ENCODE peak calls at places on chromosome 3, in ten cellular contexts. H is heart right ventricle, K is uterus, T is astrocyte, U is H1, D is thyroid gland, Z is stomach, B is IMR-90, S is HCT116, R is hepatocyte. Q is an unnamed sample. For H3K9me3, the result is how much of the 10 kb centered on the place peaks cover.

GRCh38 chr3:188234172-188234571 is 80.2 kb downstream of the LPP start:
- DNase-seq in T (peak), D (no peak), R (no peak), U (no peak), K (no peak), B (peak), S (no peak), Z (no peak), H (no peak), Q (peak)

GRCh38 chr3:53821631-53822068 is 24.6 kb downstream of the CHDH start:
- DNase-seq in H (no peak), D (peak), K (no peak), Z (peak), T (no peak), U (no peak), R (no peak), B (peak), S (no peak), Q (peak)

GRCh38 chr3:17639765-17640164 is 102.7 kb downstream of the TBC1D5 start:
- DNase-seq in Z (no peak), D (no peak), R (peak), S (peak), B (peak), H (no peak), U (no peak), K (no peak), T (peak), Q (peak)

GRCh38 chr3:126319701-126320295 is 37.4 kb downstream of the KLF15 start:
- DNase-seq in Z (no peak), U (no peak), H (no peak), S (no peak), T (no peak), R (no peak), B (no peak), K (no peak), D (no peak), Q (no peak)

GRCh38 chr3:195885036-195885871 is 23.1 kb downstream of the TNK2 start:
- DNase-seq in T (no peak), B (no peak), H (peak), U (no peak), S (no peak), Z (no peak), D (no peak), K (no peak), R (no peak), Q (no peak)

GRCh38 chr3:98778852-98779379 is 15.8 kb downstream of the ST3GAL6 start:
- DNase-seq in Z (no peak), U (no peak), S (no peak), K (no peak), H (no peak), R (peak), T (peak), B (peak), D (no peak), Q (peak)

GRCh38 chr3:174862666-174863065 is 3.5 kb downstream of the NAALADL2 start:
- DNase-seq in U (no peak), K (no peak), B (peak), Z (peak), S (no peak), H (no peak), T (no peak), R (no peak), D (peak), Q (no peak)

GRCh38 chr3:187944391-187945179 is 199.3 kb upstream of the BCL6 start:
- DNase-seq in R (no peak), T (no peak), B (no peak), Z (no peak), U (no peak), D (no peak), K (no peak), H (no peak), S (no peak), Q (peak)

GRCh38 chr3:52254608-52255007 is 9.0 kb downstream of the PPM1M start:
- DNase-seq in B (no peak), K (no peak), T (no peak), D (no peak), U (no peak), R (no peak), Z (no peak), H (no peak), S (no peak), Q (no peak)

GRCh38 chr3:41690766-41691563 is 270.9 kb downstream of the ULK4 start:
- DNase-seq in S (no peak), U (no peak), D (no peak), B (no peak), R (peak), T (no peak), Z (no peak), K (no peak), H (no peak), Q (no peak)

GRCh38 chr3:170585008-170585936 is 603 bp downstream of the SLC7A14 start:
- DNase-seq in D (no peak), R (no peak), H (no peak), Z (no peak), B (peak), T (no peak), K (no peak), U (peak), S (no peak), Q (no peak)

GRCh38 chr3:32584660-32585059 is 14.0 kb upstream of the DYNC1LI1 start:
- DNase-seq in S (no peak), D (no peak), U (no peak), H (no peak), R (no peak), T (no peak), K (no peak), B (no peak), Z (no peak), Q (no peak)

GRCh38 chr3:139533781-139534443 is 5.6 kb downstream of the RBP1 start:
- DNase-seq in Z (no peak), D (no peak), B (peak), S (peak), H (peak), R (peak), U (no peak), K (peak), T (peak), Q (peak)

GRCh38 chr3:9476935-9477334 is 76.7 kb downstream of the LHFPL4 start:
- DNase-seq in K (no peak), H (no peak), U (no peak), T (no peak), R (no peak), Z (no peak), B (no peak), S (no peak), D (no peak), Q (no peak)

GRCh38 chr3:126358816-126359181 is 1.6 kb upstream of the KLF15 start:
- DNase-seq in R (no peak), S (no peak), D (no peak), B (no peak), U (no peak), T (no peak), K (no peak), Z (no peak), H (no peak), Q (no peak)

GRCh38 chr3:105851176-105851575 is 17.6 kb downstream of the CBLB start:
- DNase-seq in D (no peak), S (no peak), Z (no peak), T (no peak), R (no peak), U (no peak), H (no peak), B (no peak), K (no peak), Q (no peak)

GRCh38 chr3:14124223-14124614 is 451 bp downstream of the CHCHD4 start:
- DNase-seq in H (peak), B (no peak), Z (peak), R (peak), T (no peak), K (peak), S (no peak), D (peak), U (no peak), Q (peak)

GRCh38 chr3:17195192-17195611 is 310.4 kb downstream of the PLCL2 start:
- DNase-seq in D (no peak), U (no peak), B (peak), Z (no peak), R (no peak), T (peak), K (no peak), S (no peak), H (no peak), Q (no peak)

GRCh38 chr3:67518196-67518595 is 136.2 kb downstream of the SUCLG2 start:
- DNase-seq in D (no peak), H (no peak), B (no peak), U (no peak), T (no peak), S (no peak), Z (no peak), R (no peak), K (no peak), Q (no peak)

GRCh38 chr3:113165841-113166240 is 45.5 kb upstream of the BOC start:
- DNase-seq in H (no peak), U (no peak), B (no peak), Z (no peak), S (no peak), K (peak), D (no peak), T (no peak), R (no peak), Q (no peak)

GRCh38 chr3:195441971-195442572 is 748 bp downstream of the ACAP2 start:
- DNase-seq in H (peak), B (peak), Z (peak), T (peak), S (no peak), K (peak), D (peak), R (peak), U (peak), Q (peak)

GRCh38 chr3:53071882-53072431 is 26.1 kb upstream of the SFMBT1 start:
- DNase-seq in H (no peak), S (no peak), Z (no peak), T (no peak), K (no peak), R (no peak), B (no peak), D (no peak), U (no peak), Q (no peak)

GRCh38 chr3:184368804-184369183 is 7.3 kb downstream of the POLR2H start:
- DNase-seq in Z (peak), S (no peak), D (peak), B (peak), U (no peak), K (no peak), T (peak), R (no peak), H (no peak), Q (no peak)

GRCh38 chr3:33440328-33440577 is at the start of gene UBP1:
- DNase-seq in R (peak), B (no peak), Z (peak), K (no peak), T (no peak), U (no peak), S (no peak), D (peak), H (peak), Q (no peak)

GRCh38 chr3:170835346-170835745 is 34.6 kb downstream of the RPL22L1 start:
- DNase-seq in H (no peak), Z (no peak), B (no peak), R (no peak), K (no peak), S (no peak), U (no peak), T (no peak), D (no peak), Q (no peak)

GRCh38 chr3:192825191-192825590 is 92.5 kb downstream of the MB21D2 start:
- DNase-seq in T (peak), B (no peak), D (no peak), S (no peak), K (no peak), U (no peak), Z (no peak), R (no peak), H (no peak), Q (no peak)

GRCh38 chr3:184037816-184038215 is 6.3 kb downstream of the HTR3D start:
- DNase-seq in D (no peak), S (peak), B (no peak), K (no peak), H (no peak), R (no peak), U (no peak), Z (no peak), T (no peak), Q (no peak)

GRCh38 chr3:42505849-42506410 is 3.5 kb downstream of the VIPR1 start:
- DNase-seq in H (no peak), R (no peak), S (no peak), D (no peak), U (peak), T (no peak), K (peak), Z (no peak), B (no peak), Q (no peak)

GRCh38 chr3:427128-427527 is 230.6 kb downstream of the CHL1 start:
- DNase-seq in R (no peak), T (no peak), K (no peak), S (no peak), D (no peak), U (no peak), H (no peak), B (no peak), Z (no peak), Q (no peak)
- H3K9me3 ChIP-seq in R (under half), T (under half), K (under half), S (under half), D (under half), U (under half), H (under half), B (under half), Z (under half), Q (under half)

GRCh38 chr3:134299185-134299887 is 48.7 kb upstream of the RYK start:
- DNase-seq in D (no peak), K (no peak), Z (no peak), B (peak), R (peak), T (no peak), H (no peak), S (no peak), U (no peak), Q (peak)
- TF ChIP-seq CTCF in D (peak), K (peak), Z (peak), B (peak), R (peak), T (peak), H (peak), S (peak), U (peak), Q (peak)

GRCh38 chr3:182465301-182466185 is 327.8 kb upstream of the ATP11B start:
- DNase-seq in Z (no peak), T (peak), H (no peak), U (no peak), B (no peak), D (no peak), R (no peak), K (no peak), S (no peak), Q (no peak)
- H3K27ac ChIP-seq in Z (no peak), T (no peak), H (no peak), U (no peak), B (no peak), D (no peak), R (no peak), K (no peak), S (no peak), Q (no peak)

DNA sequence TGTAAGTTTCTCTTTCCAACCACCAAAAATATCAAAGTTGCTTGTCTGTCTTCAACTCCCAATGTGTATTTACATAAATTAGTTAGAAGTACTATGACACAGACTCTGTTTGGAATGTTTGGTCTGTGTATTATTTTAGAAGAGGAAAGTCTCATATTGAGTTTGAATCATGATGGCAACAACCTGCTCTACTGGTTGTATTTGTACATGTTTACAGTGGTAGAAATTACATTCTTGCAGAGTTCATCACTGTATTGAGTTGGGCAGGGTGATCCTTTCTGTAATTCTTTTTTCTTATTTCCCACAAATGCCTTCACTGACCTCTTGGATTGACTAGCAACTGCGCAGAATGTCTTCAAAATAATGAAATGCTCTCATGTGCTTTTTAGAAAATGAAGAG is 149.6 kb downstream of the CHL1 start:
- DNase-seq in R (no peak), Z (no peak), B (peak), T (peak), S (no peak), D (no peak), K (no peak), H (no peak), U (no peak), Q (peak)
- H3K9me3 ChIP-seq in R (under half), Z (under half), B (under half), T (under half), S (under half), D (under half), K (under half), H (under half), U (under half), Q (under half)

Q was measured in mammary epithelial cell.